ENCODE peak calls at places on chromosome X, in five cellular contexts. One of them, this sample, is unnamed.

GRCh38 chrX:120653000-120653399 is 23.1 kb upstream of the C1GALT1C1 start:
- DNase-seq in psoas muscle: no peak
- DNase-seq in heart right ventricle: no peak
- DNase-seq in pancreas: peak; percentile 3
- DNase-seq in AG04450: no peak
- DNase-seq in this sample: no peak

GRCh38 chrX:12771445-12772069 is 19.7 kb upstream of the PRPS2 start:
- DNase-seq in psoas muscle: peak; percentile 27
- DNase-seq in heart right ventricle: peak; percentile 3
- DNase-seq in pancreas: peak; percentile 10
- DNase-seq in AG04450: no peak
- DNase-seq in this sample: peak; percentile 78

GRCh38 chrX:121635141-121635540 is 587.7 kb downstream of the GLUD2 start:
- DNase-seq in psoas muscle: no peak
- DNase-seq in heart right ventricle: no peak
- DNase-seq in pancreas: no peak
- DNase-seq in AG04450: no peak
- DNase-seq in this sample: no peak

GRCh38 chrX:49257846-49258748 is 6.4 kb downstream of the FOXP3 start:
- DNase-seq in psoas muscle: no peak
- DNase-seq in heart right ventricle: no peak
- DNase-seq in pancreas: no peak
- DNase-seq in AG04450: no peak
- DNase-seq in this sample: peak; percentile 38

GRCh38 chrX:118353081-118353850 is 7.4 kb downstream of the WDR44 start:
- DNase-seq in psoas muscle: no peak
- DNase-seq in heart right ventricle: no peak
- DNase-seq in pancreas: no peak
- DNase-seq in AG04450: no peak
- DNase-seq in this sample: no peak

GRCh38 chrX:7108995-7109634 is 38.4 kb upstream of the STS start:
- DNase-seq in psoas muscle: no peak
- DNase-seq in heart right ventricle: no peak
- DNase-seq in pancreas: no peak
- DNase-seq in AG04450: no peak
- DNase-seq in this sample: no peak

GRCh38 chrX:118989886-118990285 is 15.5 kb downstream of the LONRF3 start:
- DNase-seq in psoas muscle: no peak
- DNase-seq in heart right ventricle: no peak
- DNase-seq in pancreas: peak; percentile 58
- DNase-seq in AG04450: no peak
- DNase-seq in this sample: no peak

GRCh38 chrX:90883479-90883878 is 551.2 kb upstream of the PABPC5 start:
- DNase-seq in psoas muscle: no peak
- DNase-seq in heart right ventricle: no peak
- DNase-seq in pancreas: no peak
- DNase-seq in AG04450: no peak
- DNase-seq in this sample: no peak

GRCh38 chrX:47643926-47644325 is 6.4 kb downstream of the ELK1 start:
- DNase-seq in psoas muscle: no peak
- DNase-seq in heart right ventricle: no peak
- DNase-seq in pancreas: no peak
- DNase-seq in AG04450: no peak
- DNase-seq in this sample: peak; percentile 38

GRCh38 chrX:155864655-155865054 is 16.5 kb upstream of the VAMP7 start:
- DNase-seq in psoas muscle: no peak
- DNase-seq in heart right ventricle: no peak
- DNase-seq in pancreas: no peak
- DNase-seq in AG04450: no peak
- DNase-seq in this sample: peak; percentile 21

GRCh38 chrX:3026074-3026588 is 15.1 kb upstream of the ARSF start:
- DNase-seq in psoas muscle: no peak
- DNase-seq in heart right ventricle: no peak
- DNase-seq in pancreas: peak; percentile 3
- DNase-seq in AG04450: no peak
- DNase-seq in this sample: no peak

GRCh38 chrX:71128915-71129765 is 10.7 kb downstream of the MED12 start:
- DNase-seq in psoas muscle: peak; percentile 58
- DNase-seq in heart right ventricle: peak; percentile 44
- DNase-seq in pancreas: peak; percentile 54
- DNase-seq in AG04450: no peak
- DNase-seq in this sample: peak; percentile 69

GRCh38 chrX:150503898-150504219 is 64.6 kb upstream of the MTM1 start:
- DNase-seq in psoas muscle: no peak
- DNase-seq in heart right ventricle: no peak
- DNase-seq in pancreas: peak; percentile 61
- DNase-seq in AG04450: no peak
- DNase-seq in this sample: no peak

GRCh38 chrX:119981286-119982070 is 37.9 kb upstream of the NKAP start:
- DNase-seq in psoas muscle: no peak
- DNase-seq in heart right ventricle: no peak
- DNase-seq in pancreas: peak; percentile 18
- DNase-seq in AG04450: no peak
- DNase-seq in this sample: peak; percentile 51

GRCh38 chrX:101348452-101349222 is at the start of gene TIMM8A:
- DNase-seq in psoas muscle: peak; percentile 80
- DNase-seq in heart right ventricle: peak; percentile 78
- DNase-seq in pancreas: peak; percentile 71
- DNase-seq in AG04450: peak; percentile 8
- DNase-seq in this sample: peak; percentile 85

GRCh38 chrX:116526010-116526409 is 63.2 kb upstream of the CT83 start:
- DNase-seq in psoas muscle: no peak
- DNase-seq in heart right ventricle: no peak
- DNase-seq in pancreas: no peak
- DNase-seq in AG04450: no peak
- DNase-seq in this sample: no peak

GRCh38 chrX:136198010-136198409 is 50.7 kb downstream of the FHL1 start:
- DNase-seq in psoas muscle: no peak
- DNase-seq in heart right ventricle: no peak
- DNase-seq in pancreas: no peak
- DNase-seq in AG04450: no peak
- DNase-seq in this sample: no peak

GRCh38 chrX:2664497-2664896 is 26.6 kb upstream of the CD99 start:
- DNase-seq in psoas muscle: peak; percentile 30
- DNase-seq in heart right ventricle: peak; percentile 69
- DNase-seq in pancreas: peak; percentile 7
- DNase-seq in AG04450: peak; percentile 68
- DNase-seq in this sample: no peak

GRCh38 chrX:42128020-42128419 is 204.7 kb upstream of the CASK start:
- DNase-seq in psoas muscle: no peak
- DNase-seq in heart right ventricle: no peak
- DNase-seq in pancreas: no peak
- DNase-seq in AG04450: no peak
- DNase-seq in this sample: no peak

GRCh38 chrX:110741213-110741796 is 54.3 kb downstream of the CHRDL1 start:
- DNase-seq in psoas muscle: no peak
- DNase-seq in heart right ventricle: no peak
- DNase-seq in pancreas: no peak
- DNase-seq in AG04450: no peak
- DNase-seq in this sample: peak; percentile 25

GRCh38 chrX:72128881-72129280 is 2.8 kb downstream of the RTL5 start:
- DNase-seq in psoas muscle: no peak
- DNase-seq in heart right ventricle: no peak
- DNase-seq in pancreas: no peak
- DNase-seq in AG04450: no peak
- DNase-seq in this sample: peak; percentile 56

GRCh38 chrX:49264460-49264859 is at the start of gene FOXP3:
- DNase-seq in psoas muscle: no peak
- DNase-seq in heart right ventricle: no peak
- DNase-seq in pancreas: no peak
- DNase-seq in AG04450: no peak
- DNase-seq in this sample: no peak

GRCh38 chrX:74550295-74550802 is 64.1 kb downstream of the RLIM start:
- DNase-seq in psoas muscle: peak; percentile 84
- DNase-seq in heart right ventricle: peak; percentile 77
- DNase-seq in pancreas: peak; percentile 61
- DNase-seq in AG04450: peak; percentile 41
- DNase-seq in this sample: peak; percentile 69

GRCh38 chrX:131895002-131895401 is 128.1 kb upstream of the STK26 start:
- DNase-seq in psoas muscle: no peak
- DNase-seq in heart right ventricle: no peak
- DNase-seq in pancreas: no peak
- DNase-seq in AG04450: no peak
- DNase-seq in this sample: no peak

GRCh38 chrX:3648084-3648483 is 65.4 kb downstream of the PRKX start:
- DNase-seq in psoas muscle: no peak
- DNase-seq in heart right ventricle: no peak
- DNase-seq in pancreas: no peak
- DNase-seq in AG04450: no peak
- DNase-seq in this sample: no peak

DNA sequence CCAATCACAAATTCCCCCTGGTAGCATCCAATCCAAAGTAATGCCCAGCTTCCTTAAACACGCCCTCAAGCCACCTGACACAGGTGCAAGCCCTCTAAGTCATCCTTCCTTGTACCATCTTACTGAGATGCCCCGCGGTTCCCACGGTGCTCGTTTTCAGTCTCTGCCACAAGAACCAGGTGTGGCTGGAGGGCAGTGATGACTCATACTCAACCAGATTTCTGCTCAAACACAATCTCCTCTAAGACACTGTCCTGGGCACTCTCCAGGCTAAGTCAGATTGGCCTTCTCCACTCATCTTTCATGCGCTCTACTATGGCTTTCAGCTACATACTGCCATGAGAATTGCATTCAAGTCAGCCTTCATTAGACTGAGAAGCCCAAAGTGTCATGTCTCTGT is 3.5 kb downstream of the SH3KBP1 start:
- DNase-seq in psoas muscle: no peak
- DNase-seq in heart right ventricle: no peak
- DNase-seq in pancreas: no peak
- DNase-seq in AG04450: no peak
- DNase-seq in this sample: no peak
- H3K4me3 ChIP-seq in psoas muscle: no peak overlapping the region
- H3K4me3 ChIP-seq in heart right ventricle: no peak overlapping the region
- H3K4me3 ChIP-seq in pancreas: no peak overlapping the region
- H3K4me3 ChIP-seq in AG04450: no peak overlapping the region
- H3K4me3 ChIP-seq in this sample: no peak overlapping the region

GRCh38 chrX:40007746-40008705 is 89.7 kb downstream of the BCOR start:
- DNase-seq in psoas muscle: no peak
- DNase-seq in heart right ventricle: no peak
- DNase-seq in pancreas: no peak
- DNase-seq in AG04450: no peak
- DNase-seq in this sample: peak; percentile 78
- H3K27me3 ChIP-seq in psoas muscle: no peaks in the 10 kb centered on the region
- H3K27me3 ChIP-seq in heart right ventricle: no peaks in the 10 kb centered on the region
- H3K27me3 ChIP-seq in pancreas: no peaks in the 10 kb centered on the region
- H3K27me3 ChIP-seq in AG04450: peaks cover 3% of the 10 kb centered on the region
- H3K27me3 ChIP-seq in this sample: peaks cover 79% of the 10 kb centered on the region

GRCh38 chrX:151973262-151973661 is 1.2 kb downstream of the GABRE start:
- DNase-seq in psoas muscle: no peak
- DNase-seq in heart right ventricle: no peak
- DNase-seq in pancreas: no peak
- DNase-seq in AG04450: no peak
- DNase-seq in this sample: no peak
- H3K4me3 ChIP-seq in psoas muscle: peak overlapping the region; percentile 59
- H3K4me3 ChIP-seq in heart right ventricle: peak overlapping the region; percentile 71
- H3K4me3 ChIP-seq in pancreas: no peak overlapping the region
- H3K4me3 ChIP-seq in AG04450: peak overlapping the region; percentile 64
- H3K4me3 ChIP-seq in this sample: no peak overlapping the region

DNA sequence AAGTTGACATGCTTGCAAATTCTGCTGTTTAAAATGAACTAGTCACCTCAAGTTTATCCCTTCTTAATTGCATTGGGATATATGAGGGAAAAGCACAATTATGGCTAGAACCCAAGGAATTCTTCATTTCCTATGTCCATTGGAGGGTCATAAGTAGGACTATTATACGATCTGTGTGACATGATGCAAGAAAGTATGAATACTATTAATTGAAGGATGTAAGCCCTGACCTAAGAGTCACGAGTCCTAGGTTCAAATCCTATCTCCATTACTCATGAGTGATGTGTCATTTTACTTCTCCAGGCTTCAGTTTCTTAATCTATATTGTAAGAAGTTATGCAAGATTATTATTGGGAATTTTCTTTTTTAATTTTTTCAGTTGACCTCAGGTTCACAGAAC is 542.9 kb upstream of the GRIA3 start:
- DNase-seq in psoas muscle: no peak
- DNase-seq in heart right ventricle: no peak
- DNase-seq in pancreas: no peak
- DNase-seq in AG04450: no peak
- DNase-seq in this sample: no peak
- H3K27me3 ChIP-seq in psoas muscle: no peaks in the 10 kb centered on the region
- H3K27me3 ChIP-seq in heart right ventricle: no peaks in the 10 kb centered on the region
- H3K27me3 ChIP-seq in pancreas: no peaks in the 10 kb centered on the region
- H3K27me3 ChIP-seq in AG04450: no peaks in the 10 kb centered on the region
- H3K27me3 ChIP-seq in this sample: no peaks in the 10 kb centered on the region

GRCh38 chrX:24054182-24055042 is at the start of gene EIF2S3:
- DNase-seq in psoas muscle: peak; percentile 92
- DNase-seq in heart right ventricle: peak; percentile 88
- DNase-seq in pancreas: peak; percentile 84
- DNase-seq in AG04450: peak; percentile 86
- DNase-seq in this sample: peak; percentile 94
- H3K4me3 ChIP-seq in psoas muscle: no peak within 1 kb of the TSS
- H3K4me3 ChIP-seq in heart right ventricle: no peak within 1 kb of the TSS
- H3K4me3 ChIP-seq in pancreas: peak within 1 kb of the TSS; percentile 95
- H3K4me3 ChIP-seq in AG04450: no peak within 1 kb of the TSS
- H3K4me3 ChIP-seq in this sample: peak within 1 kb of the TSS; percentile 98

This sample was measured in H7.